ENCODE peak calls at places on chromosomes 11 and 22, in eight cellular contexts. I, Q, F, O, L, X, E and G are unnamed samples.

GRCh38 chr11:4072668-4073285 is 21.8 kb upstream of the RRM1 start:
- DNase-seq in Q (peak), X (no peak), I (peak), O (peak), F (peak), E (peak), L (no peak), G (peak)

GRCh38 chr11:44957051-44957515 is 6.4 kb upstream of the TP53I11 start:
- DNase-seq in F (no peak), E (no peak), I (no peak), X (peak), O (no peak), L (no peak), Q (no peak), G (no peak)

GRCh38 chr11:93532285-93532789 is 10.9 kb downstream of the SMCO4 start:
- DNase-seq in Q (no peak), O (no peak), X (no peak), I (no peak), F (peak), L (no peak), E (no peak), G (no peak)

GRCh38 chr22:27260087-27260730 is 541.3 kb downstream of the MN1 start:
- DNase-seq in L (no peak), Q (no peak), O (no peak), I (no peak), X (no peak), F (no peak), E (no peak), G (no peak)

GRCh38 chr22:32971252-32971651 is 86.9 kb downstream of the SYN3 start:
- DNase-seq in E (no peak), Q (no peak), O (no peak), X (no peak), L (no peak), F (no peak), I (no peak), G (no peak)

GRCh38 chr11:81218440-81218839 is 1515.2 kb downstream of the FAM181B start:
- DNase-seq in X (no peak), I (no peak), F (no peak), Q (no peak), O (no peak), E (no peak), L (no peak), G (no peak)

GRCh38 chr11:67506426-67507032 is 1.4 kb upstream of the PITPNM1 start:
- DNase-seq in O (no peak), F (no peak), Q (no peak), X (peak), I (no peak), E (peak), L (no peak), G (peak)

GRCh38 chr22:44088976-44089570 is 65.0 kb downstream of the PARVB start:
- DNase-seq in X (peak), L (no peak), E (no peak), Q (no peak), O (peak), F (peak), I (no peak), G (peak)

GRCh38 chr11:59158206-59159068 is 13.5 kb upstream of the DTX4 start:
- DNase-seq in Q (peak), E (no peak), I (peak), X (no peak), L (no peak), O (peak), F (peak), G (no peak)

GRCh38 chr22:47168441-47168840 is 406.0 kb downstream of the TBC1D22A start:
- DNase-seq in F (no peak), I (no peak), L (peak), O (no peak), E (no peak), Q (no peak), X (peak), G (peak)

GRCh38 chr11:130633466-130633865 is 185.0 kb downstream of the ADAMTS15 start:
- DNase-seq in O (no peak), X (no peak), E (no peak), I (no peak), L (no peak), F (no peak), Q (no peak), G (no peak)

GRCh38 chr11:57552479-57552878 is 15.0 kb downstream of the UBE2L6 start:
- DNase-seq in X (no peak), I (no peak), F (no peak), O (no peak), L (no peak), Q (no peak), E (no peak), G (no peak)

GRCh38 chr22:27110985-27111451 is 453.6 kb downstream of the MIAT start:
- DNase-seq in I (no peak), O (peak), X (no peak), F (peak), Q (no peak), E (peak), L (no peak), G (no peak)

GRCh38 chr11:88384004-88384677 is 46.6 kb upstream of the CTSC start:
- DNase-seq in Q (no peak), E (no peak), X (no peak), I (no peak), O (peak), L (no peak), F (no peak), G (no peak)

GRCh38 chr11:68667511-68668253 is 16.7 kb upstream of the GAL start:
- DNase-seq in I (no peak), F (peak), Q (no peak), O (no peak), X (peak), L (no peak), E (no peak), G (peak)

DNA sequence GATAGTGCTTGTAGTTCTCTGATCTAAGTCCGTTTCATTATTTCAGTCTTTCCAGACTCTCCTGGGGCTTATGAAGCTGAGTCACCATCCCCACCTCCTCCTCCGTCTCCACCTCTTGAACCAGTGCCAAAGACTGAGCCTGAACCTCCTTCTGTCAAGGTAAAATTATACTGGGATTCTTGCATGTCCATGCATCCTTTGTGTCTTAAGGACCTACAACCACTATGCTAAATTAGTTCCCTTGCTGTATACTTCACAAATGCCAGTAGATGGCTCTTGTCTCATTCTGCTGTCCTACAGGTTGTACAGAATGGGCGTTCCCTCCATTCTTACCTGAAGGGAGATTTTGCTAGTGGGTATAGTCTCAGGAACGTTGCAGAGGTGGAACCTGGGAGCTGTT is 42.2 kb downstream of the POLD3 start:
- DNase-seq in L (no peak), X (no peak), O (peak), E (no peak), F (peak), I (no peak), Q (no peak), G (no peak)
- TF ChIP-seq CTCF in L (no peak), X (peak), O (peak), E (peak), F (peak), I (peak), Q (no peak), G (no peak)

DNA sequence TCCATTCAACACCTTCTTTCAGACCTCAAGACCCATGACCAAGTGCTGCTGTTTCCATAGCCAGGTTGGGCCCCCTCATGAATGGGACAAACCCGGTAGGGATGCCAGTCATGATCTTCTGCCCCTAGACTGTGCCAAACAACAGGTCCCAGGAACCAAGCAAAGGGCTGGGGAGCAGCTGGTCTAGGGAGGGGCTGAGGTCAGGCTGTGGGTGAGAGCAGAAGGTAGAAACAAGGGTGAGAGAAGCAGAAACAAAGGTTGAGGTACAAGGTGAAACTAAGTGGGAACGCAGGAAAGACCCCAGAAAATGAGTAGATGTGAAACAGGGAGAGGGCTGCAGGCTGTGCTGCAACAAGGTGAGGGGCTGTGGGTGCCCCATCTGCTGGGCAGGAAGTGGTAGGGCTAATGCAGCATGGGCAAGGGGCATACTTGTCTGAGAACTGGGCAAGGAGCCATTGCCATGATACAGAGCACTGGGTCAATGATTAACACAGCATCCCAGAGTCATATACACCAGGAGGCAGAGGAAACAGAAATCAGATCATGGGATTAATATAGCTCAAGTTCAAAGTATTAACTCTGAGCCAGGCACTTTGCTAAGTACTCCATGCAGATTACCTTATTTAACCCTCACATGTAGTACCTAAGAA is 45.9 kb downstream of the SLC1A2 start:
- DNase-seq in I (no peak), E (peak), X (no peak), O (no peak), F (peak), L (no peak), Q (no peak), G (no peak)
- TF ChIP-seq CTCF in I (no peak), E (no peak), X (no peak), O (no peak), F (no peak), L (no peak), Q (no peak), G (no peak)

GRCh38 chr11:133536198-133536597 is 3.9 kb upstream of the OPCML start:
- DNase-seq in X (no peak), O (no peak), F (no peak), I (no peak), Q (no peak), E (no peak), L (no peak), G (no peak)

GRCh38 chr11:133545199-133545709 is 13.0 kb upstream of the OPCML start:
- DNase-seq in X (no peak), L (no peak), E (no peak), I (no peak), O (no peak), Q (no peak), F (no peak), G (no peak)

GRCh38 chr11:133541331-133542095 is 9.2 kb upstream of the OPCML start:
- DNase-seq in O (no peak), F (no peak), L (no peak), Q (no peak), X (no peak), E (no peak), I (no peak), G (no peak)
- TF ChIP-seq CTCF in O (no peak), F (no peak), L (peak), Q (no peak), X (no peak), E (no peak), I (no peak), G (no peak)

GRCh38 chr11:18536195-18536594 is 9.5 kb upstream of the TSG101 start:
- DNase-seq in O (no peak), E (no peak), L (no peak), I (no peak), Q (no peak), X (no peak), F (no peak), G (no peak)

DNA sequence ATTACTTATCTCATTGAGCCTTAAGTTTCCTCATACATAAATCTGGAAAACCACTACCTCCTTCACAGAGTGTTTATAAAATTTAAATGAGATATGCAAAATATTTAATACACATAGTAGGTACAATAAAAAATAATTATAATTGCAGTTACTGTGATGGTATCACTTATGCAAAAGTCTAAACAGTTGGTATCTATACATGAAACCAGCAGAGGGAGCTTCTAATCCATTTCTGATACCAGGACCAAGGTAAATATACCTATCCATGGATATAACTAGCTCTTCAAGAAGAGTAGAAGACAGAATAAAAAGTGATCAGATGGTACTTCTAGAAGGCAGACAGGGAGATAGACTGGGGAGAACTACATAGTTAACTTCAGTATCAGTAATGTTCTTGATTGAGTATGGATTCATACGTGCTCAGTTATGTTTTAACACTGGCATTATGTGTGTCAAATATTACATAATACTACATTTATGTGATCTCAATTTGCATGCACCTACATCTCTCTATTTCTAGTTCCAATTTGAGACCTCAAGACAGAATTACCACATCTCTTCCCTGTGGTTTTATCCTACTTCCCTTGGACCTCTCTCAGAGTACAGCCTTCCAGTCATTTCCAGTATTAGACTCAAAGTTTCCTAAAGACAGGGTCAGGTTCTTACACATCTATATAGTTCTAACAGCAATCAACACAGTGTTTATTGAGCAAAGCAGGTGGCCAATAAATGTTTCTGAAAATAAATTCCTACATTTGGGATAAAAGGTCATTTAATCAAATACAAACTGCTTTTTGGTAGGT is 13.7 kb upstream of the TSG101 start:
- DNase-seq in Q (peak), I (no peak), X (no peak), E (no peak), F (peak), O (peak), L (no peak), G (no peak)
- TF ChIP-seq CTCF in Q (peak), I (peak), X (peak), E (peak), F (peak), O (peak), L (peak), G (no peak)

GRCh38 chr11:35558468-35558867 is 33.1 kb upstream of the PAMR1 start:
- DNase-seq in Q (no peak), O (peak), X (no peak), F (peak), I (no peak), L (no peak), E (no peak), G (no peak)
- TF ChIP-seq CTCF in Q (no peak), O (no peak), X (no peak), F (no peak), I (peak), L (no peak), E (no peak), G (peak)

GRCh38 chr22:19821523-19822300 is 33.0 kb downstream of the GNB1L start:
- DNase-seq in X (no peak), I (no peak), L (no peak), F (no peak), Q (no peak), E (peak), O (no peak), G (peak)
- TF ChIP-seq CTCF in X (no peak), I (no peak), L (no peak), F (no peak), Q (no peak), E (no peak), O (no peak), G (no peak)

GRCh38 chr11:9613118-9613829 is 39.8 kb downstream of the WEE1 start:
- DNase-seq in F (peak), Q (peak), I (peak), X (peak), O (peak), E (peak), L (peak), G (peak)

GRCh38 chr11:9616042-9616640 is 42.7 kb downstream of the WEE1 start:
- DNase-seq in Q (no peak), L (no peak), E (no peak), X (no peak), O (peak), F (peak), I (no peak), G (no peak)

GRCh38 chr11:9615031-9615451 is 41.6 kb downstream of the WEE1 start:
- DNase-seq in F (no peak), I (no peak), X (no peak), L (no peak), O (no peak), Q (no peak), E (no peak), G (no peak)

GRCh38 chr11:9616858-9617257 is 43.4 kb downstream of the WEE1 start:
- DNase-seq in E (no peak), L (no peak), X (no peak), I (no peak), O (no peak), Q (no peak), F (peak), G (peak)

DNA sequence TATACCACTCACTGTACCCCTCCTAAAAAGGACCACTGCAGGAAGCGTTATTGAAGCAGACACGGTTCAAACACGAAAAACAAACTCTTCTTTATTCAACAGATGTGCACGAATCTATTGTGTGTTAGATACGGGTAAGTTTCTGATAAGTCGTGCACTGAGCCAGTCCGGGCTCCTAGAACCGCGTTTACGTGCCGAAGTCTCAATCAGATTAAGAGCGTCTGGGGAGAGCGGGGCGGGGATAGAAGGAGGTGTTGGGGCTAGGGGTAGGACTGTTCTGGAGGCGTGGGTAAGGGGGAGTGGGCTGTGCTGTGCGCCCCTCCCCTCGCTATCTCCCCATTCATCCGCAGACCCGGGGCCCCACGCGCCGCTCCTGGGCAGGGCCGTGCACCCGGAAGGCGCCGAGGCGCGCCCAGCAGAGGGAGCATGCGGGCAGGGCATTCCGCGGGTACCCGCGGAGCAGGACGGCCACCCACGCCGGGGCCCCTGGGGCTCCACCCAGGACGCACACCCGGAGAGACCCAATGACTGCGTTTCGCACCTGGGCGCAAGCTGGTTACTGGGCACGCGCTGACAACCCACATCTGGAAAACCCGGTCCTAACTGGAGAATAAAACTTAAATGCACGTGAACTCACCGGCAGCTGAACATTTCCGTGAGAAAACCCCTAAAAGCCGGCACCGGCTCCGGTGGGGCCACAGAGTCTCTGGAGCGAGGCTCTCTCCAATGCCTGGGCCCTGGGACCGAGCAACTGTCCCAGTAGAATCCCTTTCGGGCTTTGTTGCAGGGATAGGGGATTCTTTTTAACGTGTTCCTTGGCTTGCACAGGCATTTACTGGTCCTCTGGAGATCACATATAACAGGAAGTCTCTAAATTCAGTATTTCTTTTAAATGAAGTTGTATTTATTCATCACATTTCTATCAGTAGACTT is 40.6 kb downstream of the WEE1 start:
- DNase-seq in X (peak), Q (peak), O (peak), F (peak), E (peak), L (peak), I (peak), G (peak)
- TF ChIP-seq CTCF in X (peak), Q (peak), O (peak), F (peak), E (peak), L (peak), I (peak), G (peak)